ENCODE peak calls at places on chromosome 5, in seven cellular contexts. K is AG04450; S is PC-9; P is HL-60; G is tibial artery; O is stomach; J is CD8-positive, alpha-beta memory T cell. B is an unnamed sample.

GRCh38 chr5:38022621-38023020 is 182.8 kb upstream of the GDNF start:
- DNase-seq in O (no peak), G (no peak), S (no peak), P (no peak), J (no peak), K (no peak), B (no peak)

GRCh38 chr5:168179185-168179584 is 112.3 kb upstream of the WWC1 start:
- DNase-seq in S (no peak), K (no peak), J (no peak), G (no peak), P (no peak), O (no peak), B (no peak)

GRCh38 chr5:171957591-171958251 is 48.7 kb downstream of the FBXW11 start:
- DNase-seq in J (peak; percentile 63), K (no peak), P (peak; percentile 48), O (no peak), S (no peak), G (no peak), B (peak; percentile 65)

GRCh38 chr5:140639093-140639821 is at the start of gene TMCO6:
- DNase-seq in G (peak; percentile 99), S (peak; percentile 89), K (peak; percentile 74), J (peak; percentile 92), P (peak; percentile 97), O (peak; percentile 98), B (peak; percentile 99)

GRCh38 chr5:38634961-38635369 is 78.5 kb upstream of the LIFR start:
- DNase-seq in S (no peak), P (no peak), J (no peak), G (no peak), K (no peak), O (no peak), B (no peak)

GRCh38 chr5:42991477-42992034 is 48.6 kb downstream of the ANXA2R start:
- DNase-seq in O (no peak), G (peak; percentile 65), S (no peak), P (no peak), K (no peak), J (no peak), B (no peak)

GRCh38 chr5:55604611-55605067 is 69.9 kb upstream of the PLPP1 start:
- DNase-seq in P (no peak), S (peak; percentile 83), O (no peak), J (no peak), K (no peak), G (no peak), B (no peak)

GRCh38 chr5:126499742-126500396 is 76.7 kb downstream of the GRAMD2B start:
- DNase-seq in J (peak; percentile 67), O (no peak), G (no peak), K (no peak), S (no peak), P (peak; percentile 1), B (no peak)

GRCh38 chr5:97575322-97575721 is 392.3 kb upstream of the RIOK2 start:
- DNase-seq in K (no peak), G (no peak), S (no peak), J (no peak), P (no peak), O (no peak), B (no peak)

GRCh38 chr5:107085572-107085971 is 585.2 kb downstream of the EFNA5 start:
- DNase-seq in P (no peak), J (no peak), O (no peak), G (no peak), K (no peak), S (no peak), B (no peak)

GRCh38 chr5:72067682-72068470 is 39.4 kb upstream of the MAP1B start:
- DNase-seq in K (peak; percentile 29), O (no peak), P (no peak), J (no peak), S (peak; percentile 96), G (no peak), B (no peak)

GRCh38 chr5:73381587-73382411 is 66.8 kb downstream of the FOXD1 start:
- DNase-seq in G (no peak), K (no peak), J (no peak), O (no peak), S (no peak), P (no peak), B (no peak)

GRCh38 chr5:16808936-16809815 is 126.9 kb downstream of the MYO10 start:
- DNase-seq in G (no peak), O (no peak), K (no peak), P (no peak), S (no peak), J (no peak), B (no peak)

GRCh38 chr5:16810503-16810854 is 125.6 kb downstream of the MYO10 start:
- DNase-seq in J (no peak), P (no peak), G (no peak), K (no peak), O (no peak), S (no peak), B (no peak)

GRCh38 chr5:16808021-16808420 is 128.1 kb downstream of the MYO10 start:
- DNase-seq in P (no peak), K (no peak), O (no peak), J (no peak), S (peak; percentile 60), G (no peak), B (no peak)

GRCh38 chr5:16807475-16807874 is 128.6 kb downstream of the MYO10 start:
- DNase-seq in J (no peak), G (no peak), O (no peak), S (no peak), P (no peak), K (no peak), B (no peak)

DNA sequence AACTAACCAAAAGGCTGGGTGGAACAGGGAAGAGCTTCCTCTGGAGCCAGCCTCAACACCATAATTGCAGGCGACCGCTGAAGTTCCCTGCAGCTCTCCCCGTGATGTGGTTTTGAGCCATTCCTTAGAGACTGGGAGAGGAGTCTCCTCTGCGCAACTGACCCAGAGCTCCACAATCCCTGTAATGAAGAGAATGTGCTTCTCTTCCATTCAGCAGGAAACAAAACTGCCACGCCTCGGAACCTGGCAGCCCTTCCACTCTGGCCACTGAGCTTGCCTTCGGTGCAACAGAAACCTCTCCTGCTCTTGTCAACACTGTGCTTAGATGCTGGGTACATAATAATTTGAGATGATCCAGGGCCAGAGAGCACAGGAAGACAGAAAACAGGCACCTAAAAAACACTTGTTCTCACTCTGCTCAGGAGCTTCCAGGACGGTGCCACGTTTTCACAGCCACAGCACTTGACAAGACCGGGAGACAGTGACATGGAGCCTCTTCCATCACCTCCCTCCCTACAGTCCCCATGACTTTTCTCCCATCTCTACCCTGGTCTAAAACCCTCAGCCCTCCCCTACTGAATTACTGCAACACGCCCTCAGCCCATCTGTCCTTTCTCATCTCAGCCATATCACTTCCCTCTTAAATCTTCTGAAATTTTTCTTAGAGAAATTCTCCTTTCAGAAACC is 126.1 kb downstream of the MYO10 start:
- DNase-seq in P (no peak), O (peak; percentile 68), K (peak; percentile 8), J (no peak), G (no peak), S (no peak), B (peak; percentile 23)
- H3K27ac ChIP-seq in P (no peak overlapping the region), O (peak overlapping the region; percentile 37), K (peak overlapping the region; percentile 31), J (no peak overlapping the region), G (peak overlapping the region; percentile 41), S (no peak overlapping the region), B (peak overlapping the region; percentile 59)

GRCh38 chr5:142292249-142292648 is 32.6 kb downstream of the SPRY4 start:
- DNase-seq in P (no peak), G (no peak), S (no peak), K (no peak), J (no peak), O (no peak), B (no peak)

GRCh38 chr5:142293486-142293885 is 31.3 kb downstream of the SPRY4 start:
- DNase-seq in S (no peak), G (no peak), K (no peak), J (no peak), P (no peak), O (no peak), B (no peak)

GRCh38 chr5:142292808-142293207 is 32.0 kb downstream of the SPRY4 start:
- DNase-seq in G (no peak), P (no peak), O (no peak), J (no peak), S (no peak), K (no peak), B (no peak)

GRCh38 chr5:142289708-142290573 is 34.9 kb downstream of the SPRY4 start:
- DNase-seq in S (no peak), P (no peak), J (no peak), G (no peak), O (no peak), K (no peak), B (no peak)

DNA sequence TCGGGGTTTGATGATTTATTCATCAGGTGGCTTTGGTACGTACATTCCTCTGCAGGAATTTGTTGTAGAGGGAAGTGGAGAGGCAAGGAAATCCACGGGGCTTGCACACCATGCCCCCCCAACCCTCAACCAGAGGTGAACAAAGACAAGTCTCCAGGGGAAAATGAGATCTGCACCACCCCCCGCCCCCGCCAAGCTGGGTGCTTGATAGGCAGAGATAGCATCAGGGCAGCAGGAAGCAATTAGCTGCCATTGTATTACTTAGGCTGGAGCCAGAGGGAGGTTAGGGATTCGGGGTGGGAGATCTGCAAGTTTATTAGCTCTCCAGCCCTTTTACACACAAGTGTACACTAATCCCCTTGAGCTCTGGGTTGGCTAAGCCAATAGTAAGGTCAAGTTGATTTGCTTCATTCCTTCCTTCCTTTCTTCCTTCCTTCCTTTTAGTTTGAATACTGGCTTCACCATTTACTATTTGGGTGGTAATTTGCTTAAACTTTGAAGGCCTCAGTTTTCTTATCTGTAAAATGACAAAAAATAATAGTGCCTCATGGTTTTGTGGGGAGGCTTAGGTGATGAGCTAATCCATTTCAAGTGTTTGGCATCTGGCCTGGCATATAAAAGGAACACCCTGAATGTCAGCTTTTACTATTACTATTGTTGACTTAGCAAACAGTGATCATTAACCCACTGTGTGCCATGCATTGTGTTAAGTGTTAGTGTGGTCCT is 34.1 kb downstream of the SPRY4 start:
- DNase-seq in G (no peak), K (no peak), S (no peak), O (no peak), P (no peak), J (no peak), B (no peak)
- H3K27ac ChIP-seq in G (no peak overlapping the region), K (no peak overlapping the region), S (no peak overlapping the region), O (no peak overlapping the region), P (no peak overlapping the region), J (no peak overlapping the region), B (no peak overlapping the region)

DNA sequence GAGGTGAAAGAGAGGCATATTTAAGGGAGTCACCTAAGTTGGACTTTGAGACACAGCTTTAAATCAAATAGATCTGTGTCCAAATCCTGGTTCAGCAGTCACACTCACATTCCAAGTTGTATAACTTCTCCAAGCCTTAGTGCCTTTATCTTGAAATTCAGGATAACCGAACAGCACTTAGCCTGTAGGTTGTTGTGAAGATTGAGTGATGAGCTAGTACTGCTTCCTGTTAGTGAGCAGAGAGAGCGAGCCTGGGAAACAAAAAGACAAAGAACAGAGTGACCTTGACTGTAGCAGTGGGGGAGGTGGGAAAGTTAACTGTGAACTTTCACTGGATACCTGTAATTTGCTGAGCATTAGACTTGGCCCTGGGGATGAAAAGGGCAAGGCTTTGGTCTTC is 22.4 kb downstream of the MAML1 start:
- DNase-seq in P (no peak), K (no peak), J (no peak), S (no peak), G (no peak), O (no peak), B (no peak)
- H3K27ac ChIP-seq in P (no peak overlapping the region), K (peak overlapping the region; percentile 39), J (no peak overlapping the region), S (no peak overlapping the region), G (no peak overlapping the region), O (no peak overlapping the region), B (peak overlapping the region; percentile 26)

DNA sequence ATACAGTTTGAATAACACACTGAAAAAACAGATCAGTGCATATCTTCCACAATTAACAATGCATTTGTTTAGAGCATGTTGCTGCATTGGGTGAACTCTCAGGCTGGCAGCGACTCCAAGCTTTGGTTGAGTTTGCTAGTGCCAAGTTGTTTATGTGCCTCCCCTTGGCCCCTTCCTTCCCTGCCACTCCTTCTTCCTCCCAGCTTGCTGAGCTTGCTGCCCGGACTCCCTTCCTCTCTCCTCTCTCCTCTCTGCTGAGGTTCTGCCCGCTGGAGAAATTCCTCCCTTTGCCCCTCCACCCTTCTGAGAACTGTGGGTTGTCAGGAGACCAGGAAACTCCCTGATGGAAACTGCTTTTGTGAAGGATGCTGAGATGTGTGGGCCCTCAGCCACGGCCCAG is 247.3 kb downstream of the PDZD2 start:
- DNase-seq in O (peak; percentile 32), S (no peak), G (no peak), P (no peak), J (no peak), K (no peak), B (no peak)
- H3K27ac ChIP-seq in O (peak overlapping the region; percentile 39), S (no peak overlapping the region), G (no peak overlapping the region), P (no peak overlapping the region), J (no peak overlapping the region), K (no peak overlapping the region), B (no peak overlapping the region)